ENCODE peak calls at places on chromosomes 1 and 21, in eight cellular contexts. M is transverse colon, R is SK-N-SH, K is H1, S is HepG2, B is K562, P is stomach, E is suprapubic skin. N is an unnamed sample.
A peak's percentile ranks its signal among the peaks of the same experiment; 100 is the strongest.

GRCh38 chr21:29056005-29056404 is 17.4 kb downstream of the CCT8 start:
- DNase-seq in K (no peak), P (no peak), B (no peak), M (no peak), S (no peak), E (no peak), R (no peak), N (no peak)

GRCh38 chr1:82697965-82698364 is 897.2 kb downstream of the ADGRL2 start:
- DNase-seq in S (no peak), K (no peak), B (no peak), M (no peak), R (no peak), E (no peak), P (no peak), N (no peak)

GRCh38 chr1:32066489-32066873 is 6.3 kb upstream of the TMEM39B start:
- DNase-seq in M (peak; percentile 52), B (no peak), E (peak; percentile 82), P (peak; percentile 53), R (no peak), K (no peak), S (no peak), N (peak; percentile 85)

GRCh38 chr1:244211559-244211944 is 160.5 kb downstream of the ZBTB18 start:
- DNase-seq in M (no peak), E (no peak), B (no peak), P (no peak), K (no peak), S (no peak), R (no peak), N (no peak)

GRCh38 chr1:3908886-3909517 is 8.9 kb upstream of the C1orf174 start:
- DNase-seq in S (no peak), P (no peak), K (no peak), R (no peak), M (no peak), E (peak; percentile 55), B (no peak), N (peak; percentile 56)

GRCh38 chr1:24199291-24199900 is 12.3 kb upstream of the IFNLR1 start:
- DNase-seq in B (peak; percentile 88), K (peak; percentile 87), M (peak; percentile 76), S (peak; percentile 44), E (peak; percentile 75), P (peak; percentile 68), R (peak; percentile 88), N (peak; percentile 83)

GRCh38 chr21:41706678-41707077 is 60.2 kb downstream of the RIPK4 start:
- DNase-seq in S (peak; percentile 86), K (no peak), M (peak; percentile 69), P (no peak), E (no peak), B (peak; percentile 38), R (no peak), N (no peak)

GRCh38 chr21:24076179-24076578 is 1531.1 kb downstream of the MRPL39 start:
- DNase-seq in R (no peak), B (no peak), P (no peak), K (no peak), S (no peak), E (no peak), M (no peak), N (no peak)

GRCh38 chr1:11967028-11967547 is 13.2 kb upstream of the MFN2 start:
- DNase-seq in P (peak; percentile 44), E (no peak), K (peak; percentile 64), B (peak; percentile 50), R (peak; percentile 69), S (peak; percentile 89), M (peak; percentile 59), N (no peak)

GRCh38 chr1:108316545-108316944 is 72.7 kb upstream of the NBPF4 start:
- DNase-seq in R (no peak), E (no peak), K (no peak), M (no peak), P (no peak), S (peak; percentile 8), B (no peak), N (no peak)

GRCh38 chr1:29055160-29055559 is 68.5 kb downstream of the TMEM200B start:
- DNase-seq in R (no peak), M (no peak), B (no peak), E (no peak), K (no peak), S (no peak), P (no peak), N (no peak)

GRCh38 chr1:2530501-2531361 is 668 bp upstream of the HES5 start:
- DNase-seq in K (no peak), S (no peak), E (no peak), M (peak; percentile 59), P (peak; percentile 76), B (no peak), R (peak; percentile 65), N (no peak)

GRCh38 chr1:61506231-61506630 is 218.7 kb downstream of the TM2D1 start:
- DNase-seq in B (no peak), P (no peak), M (no peak), E (no peak), S (no peak), R (no peak), K (no peak), N (no peak)

GRCh38 chr1:19734472-19734999 is 65.2 kb downstream of the TMCO4 start:
- DNase-seq in M (no peak), P (no peak), R (no peak), S (no peak), E (no peak), B (no peak), K (no peak), N (peak; percentile 74)

GRCh38 chr1:42944207-42944928 is 14.3 kb downstream of the SLC2A1 start:
- DNase-seq in R (no peak), S (no peak), M (peak; percentile 75), E (no peak), K (no peak), P (peak; percentile 85), B (no peak), N (peak; percentile 88)

DNA sequence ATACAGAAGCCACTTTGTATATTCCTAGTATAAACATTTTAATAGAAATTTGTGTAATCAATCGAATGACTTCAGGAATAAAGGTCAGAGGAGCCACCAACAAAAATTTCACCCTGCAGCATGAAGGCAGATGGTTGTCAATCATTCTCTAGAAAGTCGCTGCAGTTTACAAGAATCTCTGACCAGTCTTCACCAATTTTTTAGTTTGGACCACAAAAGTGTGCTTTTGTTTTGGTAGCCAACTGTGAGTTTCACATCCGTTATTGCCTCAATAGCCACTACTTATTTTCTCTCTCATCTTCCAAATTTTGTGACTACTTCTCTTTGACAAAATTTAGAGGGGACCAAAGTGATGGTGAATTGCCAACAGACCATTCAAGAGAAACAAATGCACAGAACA is 1155.6 kb downstream of the AMY1C start:
- DNase-seq in S (no peak), P (no peak), K (no peak), B (no peak), M (no peak), E (no peak), R (no peak), N (no peak)
- TF ChIP-seq EP300 in S (no peak), P (no peak), K (no peak), B (no peak), M (no peak), E (no peak), R (no peak), N (no peak)

DNA sequence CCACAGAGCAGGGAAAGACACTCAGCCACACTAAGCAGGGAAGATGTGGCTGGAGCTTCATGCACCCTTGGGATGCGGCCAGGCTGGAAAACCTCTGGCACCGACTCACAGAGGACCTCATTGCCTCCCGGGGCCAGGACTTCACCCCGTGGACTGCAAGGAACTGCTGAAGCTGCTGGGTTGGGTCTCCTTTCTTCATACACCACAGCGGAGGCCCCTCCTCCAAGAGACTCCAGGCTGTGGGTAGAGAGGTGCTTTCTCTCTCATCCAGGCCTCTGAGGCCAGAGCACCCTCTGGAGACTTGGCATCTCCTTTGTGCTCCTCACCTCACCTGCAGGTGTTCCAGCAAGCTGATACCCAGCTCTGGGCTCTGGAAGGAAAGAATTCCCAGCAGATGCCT is 76.0 kb upstream of the EDN2 start:
- DNase-seq in P (no peak), B (no peak), R (no peak), E (peak; percentile 29), K (no peak), S (no peak), M (no peak), N (no peak)
- TF ChIP-seq POLR2AphosphoS5 in P (no peak), B (no peak), R (no peak), E (no peak), K (no peak), S (no peak), M (no peak), N (no peak)

DNA sequence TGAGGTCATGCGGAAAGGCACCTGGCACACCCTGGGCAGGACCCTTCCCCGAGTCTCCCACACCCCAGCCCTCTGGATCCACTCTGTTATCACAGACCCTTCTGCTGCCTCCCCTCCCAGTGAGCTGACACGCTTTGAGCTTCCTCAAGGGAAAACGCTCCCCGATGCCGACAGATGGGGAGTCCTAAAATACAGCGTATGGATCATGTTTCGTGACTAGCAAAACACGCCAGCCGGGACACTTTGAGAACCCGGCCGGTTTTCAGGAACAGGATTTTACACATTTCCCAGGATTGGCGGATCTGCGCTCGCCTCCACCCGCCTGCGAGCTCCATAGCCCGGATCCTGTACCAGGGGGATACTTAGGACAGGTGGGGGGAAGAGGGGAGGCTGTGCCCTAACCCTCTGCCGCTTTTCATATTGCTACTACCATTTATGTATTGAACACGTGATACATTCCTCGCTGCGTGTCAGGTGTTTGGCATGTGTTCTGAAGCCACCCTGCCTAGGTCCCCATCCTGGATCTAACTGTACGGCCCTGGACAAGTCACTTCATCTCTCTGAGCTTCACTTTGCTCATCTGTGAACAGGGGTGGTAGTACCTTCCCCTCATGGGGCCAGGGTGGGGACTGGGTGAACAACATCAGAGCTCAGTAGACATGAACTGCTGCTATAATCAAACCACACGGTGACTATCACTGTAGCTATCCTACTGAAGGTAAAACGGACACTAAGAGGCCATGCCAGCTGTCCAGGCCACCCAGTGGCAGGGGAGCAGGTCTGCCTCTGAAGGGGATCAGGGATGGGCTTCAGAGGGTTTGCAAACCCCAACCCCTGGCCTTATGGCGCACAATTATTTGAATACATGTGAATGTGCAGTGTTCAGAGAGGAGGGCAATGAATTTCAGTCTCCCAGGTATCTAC is 63.2 kb downstream of the SSBP3 start:
- DNase-seq in S (no peak), E (no peak), R (no peak), M (no peak), P (no peak), K (no peak), B (no peak), N (no peak)
- TF ChIP-seq EP300 in S (no peak), E (no peak), R (no peak), M (no peak), P (no peak), K (no peak), B (no peak), N (no peak)

GRCh38 chr1:208119225-208119606 is 125.0 kb downstream of the PLXNA2 start:
- DNase-seq in E (no peak), M (no peak), S (peak; percentile 68), R (no peak), P (no peak), K (no peak), B (no peak), N (no peak)

GRCh38 chr1:208115924-208116614 is 128.1 kb downstream of the PLXNA2 start:
- DNase-seq in R (no peak), B (no peak), S (peak; percentile 37), P (no peak), M (no peak), E (no peak), K (no peak), N (no peak)

GRCh38 chr1:208118306-208118705 is 125.9 kb downstream of the PLXNA2 start:
- DNase-seq in S (no peak), B (no peak), R (no peak), M (no peak), K (no peak), P (no peak), E (no peak), N (no peak)

GRCh38 chr1:208117410-208117809 is 126.8 kb downstream of the PLXNA2 start:
- DNase-seq in R (no peak), K (no peak), P (no peak), S (no peak), M (no peak), E (no peak), B (no peak), N (no peak)

GRCh38 chr1:208117817-208118216 is 126.4 kb downstream of the PLXNA2 start:
- DNase-seq in R (no peak), B (no peak), S (no peak), E (no peak), K (no peak), M (no peak), P (no peak), N (no peak)
- TF ChIP-seq POLR2AphosphoS5 in R (no peak), B (no peak), S (no peak), E (no peak), K (no peak), M (no peak), P (no peak), N (no peak)

N was measured in sigmoid colon.